ENCODE peak calls at places on chromosomes 13 and 19, in nine cellular contexts. One of them, this sample, is unnamed.

GRCh38 chr19:54525636-54526035 is 23.0 kb downstream of the LAIR2 start:
- DNase-seq in CD4-positive, alpha-beta T cell: no peak
- DNase-seq in left ventricle myocardium inferior: no peak
- DNase-seq in OCI-LY7: no peak
- DNase-seq in A549: no peak
- DNase-seq in heart left ventricle: no peak
- DNase-seq in Peyer's patch: no peak
- DNase-seq in osteoblast: no peak
- DNase-seq in dorsolateral prefrontal cortex: no peak
- DNase-seq in this sample: no peak

GRCh38 chr19:14052470-14052869 is 9.4 kb downstream of the PALM3 start:
- DNase-seq in CD4-positive, alpha-beta T cell: no peak
- DNase-seq in left ventricle myocardium inferior: no peak
- DNase-seq in OCI-LY7: no peak
- DNase-seq in A549: no peak
- DNase-seq in heart left ventricle: no peak
- DNase-seq in Peyer's patch: no peak
- DNase-seq in osteoblast: no peak
- DNase-seq in dorsolateral prefrontal cortex: no peak
- DNase-seq in this sample: no peak

GRCh38 chr13:48570225-48570828 is 37.4 kb upstream of the RCBTB2 start:
- DNase-seq in CD4-positive, alpha-beta T cell: no peak
- DNase-seq in left ventricle myocardium inferior: no peak
- DNase-seq in OCI-LY7: no peak
- DNase-seq in A549: no peak
- DNase-seq in heart left ventricle: no peak
- DNase-seq in Peyer's patch: no peak
- DNase-seq in osteoblast: no peak
- DNase-seq in dorsolateral prefrontal cortex: no peak
- DNase-seq in this sample: no peak

GRCh38 chr19:45800009-45800553 is 7.4 kb upstream of the DMWD start:
- DNase-seq in CD4-positive, alpha-beta T cell: no peak
- DNase-seq in left ventricle myocardium inferior: no peak
- DNase-seq in OCI-LY7: no peak
- DNase-seq in A549: peak
- DNase-seq in heart left ventricle: no peak
- DNase-seq in Peyer's patch: no peak
- DNase-seq in osteoblast: peak
- DNase-seq in dorsolateral prefrontal cortex: no peak
- DNase-seq in this sample: no peak

GRCh38 chr19:31249217-31249616 is 100.0 kb downstream of the TSHZ3 start:
- DNase-seq in CD4-positive, alpha-beta T cell: no peak
- DNase-seq in left ventricle myocardium inferior: no peak
- DNase-seq in OCI-LY7: no peak
- DNase-seq in A549: peak
- DNase-seq in heart left ventricle: no peak
- DNase-seq in Peyer's patch: no peak
- DNase-seq in osteoblast: peak
- DNase-seq in dorsolateral prefrontal cortex: no peak
- DNase-seq in this sample: no peak

GRCh38 chr19:32041681-32042292 is 303.6 kb upstream of the ZNF507 start:
- DNase-seq in CD4-positive, alpha-beta T cell: no peak
- DNase-seq in left ventricle myocardium inferior: peak
- DNase-seq in OCI-LY7: peak
- DNase-seq in A549: peak
- DNase-seq in heart left ventricle: no peak
- DNase-seq in Peyer's patch: no peak
- DNase-seq in osteoblast: no peak
- DNase-seq in dorsolateral prefrontal cortex: peak
- DNase-seq in this sample: peak

GRCh38 chr13:86446311-86446710 is 647.1 kb upstream of the SLITRK6 start:
- DNase-seq in CD4-positive, alpha-beta T cell: no peak
- DNase-seq in left ventricle myocardium inferior: no peak
- DNase-seq in OCI-LY7: no peak
- DNase-seq in A549: peak
- DNase-seq in heart left ventricle: no peak
- DNase-seq in Peyer's patch: no peak
- DNase-seq in osteoblast: no peak
- DNase-seq in dorsolateral prefrontal cortex: no peak
- DNase-seq in this sample: no peak

GRCh38 chr19:58054792-58055482 is 4.1 kb upstream of the ZNF135 start:
- DNase-seq in CD4-positive, alpha-beta T cell: no peak
- DNase-seq in left ventricle myocardium inferior: peak
- DNase-seq in OCI-LY7: no peak
- DNase-seq in A549: no peak
- DNase-seq in heart left ventricle: no peak
- DNase-seq in Peyer's patch: no peak
- DNase-seq in osteoblast: peak
- DNase-seq in dorsolateral prefrontal cortex: peak
- DNase-seq in this sample: no peak

GRCh38 chr13:27384285-27384684 is 40.1 kb upstream of the GTF3A start:
- DNase-seq in CD4-positive, alpha-beta T cell: no peak
- DNase-seq in left ventricle myocardium inferior: no peak
- DNase-seq in OCI-LY7: no peak
- DNase-seq in A549: no peak
- DNase-seq in heart left ventricle: no peak
- DNase-seq in Peyer's patch: no peak
- DNase-seq in osteoblast: no peak
- DNase-seq in dorsolateral prefrontal cortex: no peak
- DNase-seq in this sample: no peak

GRCh38 chr19:33040994-33041827 is 23.5 kb downstream of the RHPN2 start:
- DNase-seq in CD4-positive, alpha-beta T cell: no peak
- DNase-seq in left ventricle myocardium inferior: no peak
- DNase-seq in OCI-LY7: no peak
- DNase-seq in A549: peak
- DNase-seq in heart left ventricle: no peak
- DNase-seq in Peyer's patch: no peak
- DNase-seq in osteoblast: peak
- DNase-seq in dorsolateral prefrontal cortex: peak
- DNase-seq in this sample: peak

GRCh38 chr19:45095496-45096413 is 2.8 kb downstream of the PPP1R37 start:
- DNase-seq in CD4-positive, alpha-beta T cell: no peak
- DNase-seq in left ventricle myocardium inferior: no peak
- DNase-seq in OCI-LY7: no peak
- DNase-seq in A549: no peak
- DNase-seq in heart left ventricle: no peak
- DNase-seq in Peyer's patch: no peak
- DNase-seq in osteoblast: no peak
- DNase-seq in dorsolateral prefrontal cortex: no peak
- DNase-seq in this sample: no peak

GRCh38 chr13:93345061-93345460 is 118.5 kb downstream of the GPC6 start:
- DNase-seq in CD4-positive, alpha-beta T cell: no peak
- DNase-seq in left ventricle myocardium inferior: no peak
- DNase-seq in OCI-LY7: no peak
- DNase-seq in A549: no peak
- DNase-seq in heart left ventricle: no peak
- DNase-seq in Peyer's patch: no peak
- DNase-seq in osteoblast: no peak
- DNase-seq in dorsolateral prefrontal cortex: no peak
- DNase-seq in this sample: no peak

DNA sequence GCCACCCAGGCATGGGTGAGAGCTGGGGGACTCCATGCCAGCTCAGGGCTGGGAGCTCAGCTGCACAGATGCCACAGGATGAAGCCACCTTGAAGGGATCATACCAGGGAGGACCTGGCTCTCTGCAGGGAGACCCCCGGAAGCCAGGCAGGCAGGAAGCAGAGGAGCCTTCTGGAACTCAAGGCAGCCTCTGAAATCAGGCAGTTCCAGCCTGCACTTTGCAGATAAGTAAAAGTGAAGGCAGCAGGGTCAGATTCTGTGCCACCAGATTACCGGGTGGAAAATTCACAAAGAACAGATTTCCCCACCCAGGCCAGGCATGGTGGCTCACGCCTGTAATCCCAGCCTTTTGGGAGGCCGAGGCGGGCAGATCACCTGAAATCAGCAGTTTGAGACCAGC is 2.5 kb downstream of the TMEM259 start:
- DNase-seq in CD4-positive, alpha-beta T cell: no peak
- DNase-seq in left ventricle myocardium inferior: no peak
- DNase-seq in OCI-LY7: no peak
- DNase-seq in A549: no peak
- DNase-seq in heart left ventricle: no peak
- DNase-seq in Peyer's patch: no peak
- DNase-seq in osteoblast: no peak
- DNase-seq in dorsolateral prefrontal cortex: no peak
- DNase-seq in this sample: no peak
- H3K27ac ChIP-seq in CD4-positive, alpha-beta T cell: peak
- H3K27ac ChIP-seq in left ventricle myocardium inferior: peak
- H3K27ac ChIP-seq in OCI-LY7: no peak
- H3K27ac ChIP-seq in A549: peak
- H3K27ac ChIP-seq in heart left ventricle: no peak
- H3K27ac ChIP-seq in Peyer's patch: peak
- H3K27ac ChIP-seq in osteoblast: no peak
- H3K27ac ChIP-seq in dorsolateral prefrontal cortex: no peak
- H3K27ac ChIP-seq in this sample: peak

GRCh38 chr19:38319421-38320258 is at the start of gene KCNK6:
- DNase-seq in CD4-positive, alpha-beta T cell: peak
- DNase-seq in left ventricle myocardium inferior: peak
- DNase-seq in OCI-LY7: peak
- DNase-seq in A549: no peak
- DNase-seq in heart left ventricle: peak
- DNase-seq in Peyer's patch: peak
- DNase-seq in osteoblast: peak
- DNase-seq in dorsolateral prefrontal cortex: peak
- DNase-seq in this sample: no peak

GRCh38 chr19:38324431-38324830 is 4.8 kb downstream of the KCNK6 start:
- DNase-seq in CD4-positive, alpha-beta T cell: no peak
- DNase-seq in left ventricle myocardium inferior: no peak
- DNase-seq in OCI-LY7: no peak
- DNase-seq in A549: no peak
- DNase-seq in heart left ventricle: no peak
- DNase-seq in Peyer's patch: no peak
- DNase-seq in osteoblast: no peak
- DNase-seq in dorsolateral prefrontal cortex: no peak
- DNase-seq in this sample: peak

GRCh38 chr19:38320969-38321339 is 1.3 kb downstream of the KCNK6 start:
- DNase-seq in CD4-positive, alpha-beta T cell: no peak
- DNase-seq in left ventricle myocardium inferior: no peak
- DNase-seq in OCI-LY7: no peak
- DNase-seq in A549: no peak
- DNase-seq in heart left ventricle: no peak
- DNase-seq in Peyer's patch: no peak
- DNase-seq in osteoblast: peak
- DNase-seq in dorsolateral prefrontal cortex: no peak
- DNase-seq in this sample: no peak

GRCh38 chr19:38323276-38323675 is 3.6 kb downstream of the KCNK6 start:
- DNase-seq in CD4-positive, alpha-beta T cell: no peak
- DNase-seq in left ventricle myocardium inferior: no peak
- DNase-seq in OCI-LY7: no peak
- DNase-seq in A549: no peak
- DNase-seq in heart left ventricle: no peak
- DNase-seq in Peyer's patch: no peak
- DNase-seq in osteoblast: no peak
- DNase-seq in dorsolateral prefrontal cortex: no peak
- DNase-seq in this sample: no peak

GRCh38 chr19:38321646-38322323 is 2.1 kb downstream of the KCNK6 start:
- DNase-seq in CD4-positive, alpha-beta T cell: no peak
- DNase-seq in left ventricle myocardium inferior: peak
- DNase-seq in OCI-LY7: no peak
- DNase-seq in A549: no peak
- DNase-seq in heart left ventricle: peak
- DNase-seq in Peyer's patch: no peak
- DNase-seq in osteoblast: peak
- DNase-seq in dorsolateral prefrontal cortex: no peak
- DNase-seq in this sample: peak
- TF ChIP-seq CTCF in CD4-positive, alpha-beta T cell: no peak
- TF ChIP-seq CTCF in left ventricle myocardium inferior: no peak
- TF ChIP-seq CTCF in OCI-LY7: no peak
- TF ChIP-seq CTCF in A549: no peak
- TF ChIP-seq CTCF in heart left ventricle: no peak
- TF ChIP-seq CTCF in Peyer's patch: no peak
- TF ChIP-seq CTCF in osteoblast: no peak
- TF ChIP-seq CTCF in dorsolateral prefrontal cortex: no peak
- TF ChIP-seq CTCF in this sample: no peak

GRCh38 chr19:40414536-40415535 is 1.7 kb upstream of the PRX start:
- DNase-seq in CD4-positive, alpha-beta T cell: no peak
- DNase-seq in left ventricle myocardium inferior: no peak
- DNase-seq in OCI-LY7: no peak
- DNase-seq in A549: no peak
- DNase-seq in heart left ventricle: peak
- DNase-seq in Peyer's patch: no peak
- DNase-seq in osteoblast: peak
- DNase-seq in dorsolateral prefrontal cortex: no peak
- DNase-seq in this sample: no peak
- H3K27ac ChIP-seq in CD4-positive, alpha-beta T cell: no peak
- H3K27ac ChIP-seq in left ventricle myocardium inferior: peak
- H3K27ac ChIP-seq in OCI-LY7: no peak
- H3K27ac ChIP-seq in A549: peak
- H3K27ac ChIP-seq in heart left ventricle: no peak
- H3K27ac ChIP-seq in Peyer's patch: no peak
- H3K27ac ChIP-seq in osteoblast: no peak
- H3K27ac ChIP-seq in dorsolateral prefrontal cortex: no peak
- H3K27ac ChIP-seq in this sample: peak

GRCh38 chr13:38872693-38873092 is 117.9 kb downstream of the STOML3 start:
- DNase-seq in CD4-positive, alpha-beta T cell: peak
- DNase-seq in left ventricle myocardium inferior: no peak
- DNase-seq in OCI-LY7: peak
- DNase-seq in A549: peak
- DNase-seq in heart left ventricle: no peak
- DNase-seq in Peyer's patch: no peak
- DNase-seq in osteoblast: no peak
- DNase-seq in dorsolateral prefrontal cortex: peak
- DNase-seq in this sample: no peak
- TF ChIP-seq CTCF in CD4-positive, alpha-beta T cell: peak
- TF ChIP-seq CTCF in left ventricle myocardium inferior: peak
- TF ChIP-seq CTCF in OCI-LY7: peak
- TF ChIP-seq CTCF in A549: peak
- TF ChIP-seq CTCF in heart left ventricle: peak
- TF ChIP-seq CTCF in Peyer's patch: no peak
- TF ChIP-seq CTCF in osteoblast: peak
- TF ChIP-seq CTCF in dorsolateral prefrontal cortex: peak
- TF ChIP-seq CTCF in this sample: peak

DNA sequence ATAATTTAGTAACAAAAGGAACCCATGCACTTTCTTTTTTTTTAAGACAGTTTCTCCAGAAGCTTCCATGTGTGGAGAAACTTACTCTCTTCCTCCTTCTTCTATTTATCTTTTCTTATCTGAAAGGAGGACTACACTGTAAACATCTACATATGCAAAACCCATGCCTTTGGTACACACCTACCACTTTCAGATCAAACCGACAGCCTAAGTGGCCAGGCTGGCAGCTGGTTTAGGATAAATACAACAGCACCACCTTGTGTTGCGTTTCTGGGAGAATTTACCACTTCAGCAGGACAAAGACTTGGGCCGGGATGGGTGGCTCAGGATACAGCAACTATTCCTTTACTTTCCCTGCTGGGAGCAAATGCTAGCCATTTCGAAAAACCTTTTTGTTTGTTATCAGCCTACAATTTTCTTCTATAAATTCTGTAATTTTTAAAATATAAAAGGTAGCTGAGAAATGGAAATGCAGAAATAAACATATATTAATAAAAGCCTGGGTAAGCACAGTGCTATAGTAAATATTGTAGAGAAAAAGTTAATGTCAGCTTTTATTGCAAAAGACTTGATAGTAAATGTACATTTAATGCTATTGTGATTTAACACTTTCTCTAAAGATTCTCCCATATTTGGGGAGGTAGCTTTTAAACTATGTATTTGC is 94.0 kb upstream of the RFC3 start:
- DNase-seq in CD4-positive, alpha-beta T cell: peak
- DNase-seq in left ventricle myocardium inferior: peak
- DNase-seq in OCI-LY7: peak
- DNase-seq in A549: peak
- DNase-seq in heart left ventricle: peak
- DNase-seq in Peyer's patch: peak
- DNase-seq in osteoblast: peak
- DNase-seq in dorsolateral prefrontal cortex: peak
- DNase-seq in this sample: peak
- H3K27ac ChIP-seq in CD4-positive, alpha-beta T cell: no peak
- H3K27ac ChIP-seq in left ventricle myocardium inferior: peak
- H3K27ac ChIP-seq in OCI-LY7: peak
- H3K27ac ChIP-seq in A549: no peak
- H3K27ac ChIP-seq in heart left ventricle: peak
- H3K27ac ChIP-seq in Peyer's patch: no peak
- H3K27ac ChIP-seq in osteoblast: peak
- H3K27ac ChIP-seq in dorsolateral prefrontal cortex: peak
- H3K27ac ChIP-seq in this sample: no peak